ENCODE peak calls at places on chromosomes 13 and 19, in four cellular contexts. S is transverse colon; A is effector memory CD4-positive, alpha-beta T cell; Z is tibial nerve. M is an unnamed sample.
A peak's percentile ranks its signal among the peaks of the same experiment; 100 is the strongest.

GRCh38 chr13:112885782-112886268 is 83.2 kb upstream of the MCF2L start:
- DNase-seq in Z (peak; percentile 60), S (peak; percentile 85), A (no peak), M (peak; percentile 95)

GRCh38 chr13:95783747-95784146 is 106.8 kb downstream of the DNAJC3 start:
- DNase-seq in S (no peak), Z (no peak), A (no peak), M (no peak)

GRCh38 chr13:20395061-20395916 is 130.4 kb downstream of the CRYL1 start:
- DNase-seq in A (no peak), S (no peak), Z (no peak), M (no peak)

GRCh38 chr19:7959209-7959608 is 15.7 kb upstream of the TIMM44 start:
- DNase-seq in A (no peak), Z (no peak), S (no peak), M (no peak)

GRCh38 chr13:48585456-48585840 is 52.6 kb upstream of the RCBTB2 start:
- DNase-seq in S (peak; percentile 31), A (no peak), Z (no peak), M (no peak)

GRCh38 chr19:16315825-16316505 is 8.7 kb upstream of the KLF2 start:
- DNase-seq in Z (peak; percentile 76), S (peak; percentile 45), A (no peak), M (no peak)

GRCh38 chr19:13884726-13885591 is 8.0 kb downstream of the NANOS3 start:
- DNase-seq in S (peak; percentile 81), Z (no peak), A (no peak), M (peak; percentile 38)

GRCh38 chr13:65585346-65585745 is 1644.8 kb downstream of the PCDH9 start:
- DNase-seq in Z (no peak), A (no peak), S (no peak), M (no peak)

GRCh38 chr13:67416047-67416925 is 186.2 kb upstream of the PCDH9 start:
- DNase-seq in S (no peak), A (no peak), Z (no peak), M (peak; percentile 46)

GRCh38 chr19:49403404-49404187 is 15.5 kb downstream of the KASH5 start:
- DNase-seq in A (no peak), Z (no peak), S (no peak), M (peak; percentile 82)

GRCh38 chr19:15264061-15264932 is 32.0 kb upstream of the EPHX3 start:
- DNase-seq in A (peak; percentile 45), S (peak; percentile 78), Z (peak; percentile 76), M (peak; percentile 93)

GRCh38 chr13:101065314-101065713 is 351.0 kb downstream of the NALCN start:
- DNase-seq in A (no peak), Z (peak; percentile 9), S (no peak), M (no peak)

GRCh38 chr19:49816616-49817015 is 1.5 kb upstream of the MED25 start:
- DNase-seq in A (no peak), Z (no peak), S (no peak), M (no peak)

GRCh38 chr13:51777921-51778320 is 26.0 kb downstream of the DHRS12 start:
- DNase-seq in Z (no peak), A (no peak), S (no peak), M (no peak)

GRCh38 chr13:93942016-93942415 is 537.5 kb downstream of the DCT start:
- DNase-seq in A (no peak), S (no peak), Z (no peak), M (no peak)

GRCh38 chr13:101417043-101417406 is 717 bp upstream of the NALCN start:
- DNase-seq in S (no peak), A (no peak), Z (no peak), M (peak; percentile 30)

GRCh38 chr13:96710166-96710866 is 284.0 kb downstream of the OXGR1 start:
- DNase-seq in Z (no peak), S (no peak), A (no peak), M (peak; percentile 19)

GRCh38 chr19:48568345-48568886 is 16.4 kb downstream of the SULT2B1 start:
- DNase-seq in Z (peak; percentile 68), A (no peak), S (peak; percentile 73), M (peak; percentile 77)

GRCh38 chr13:50209646-50210045 is 194.4 kb downstream of the KCNRG start:
- DNase-seq in Z (no peak), S (no peak), A (no peak), M (no peak)

GRCh38 chr13:50213526-50213925 is 198.3 kb downstream of the KCNRG start:
- DNase-seq in S (no peak), Z (no peak), A (no peak), M (no peak)

GRCh38 chr13:50214514-50214913 is 199.3 kb downstream of the KCNRG start:
- DNase-seq in S (no peak), Z (no peak), A (no peak), M (no peak)

GRCh38 chr13:50203256-50204083 is 188.2 kb downstream of the KCNRG start:
- DNase-seq in S (no peak), A (no peak), Z (no peak), M (no peak)

GRCh38 chr13:50208826-50209335 is 193.6 kb downstream of the KCNRG start:
- DNase-seq in S (peak; percentile 21), Z (peak; percentile 22), A (no peak), M (peak; percentile 56)
- H3K4me3 ChIP-seq in S (no peak overlapping the region), Z (peak overlapping the region; percentile 6), A (no peak overlapping the region), M (no peak overlapping the region)

DNA sequence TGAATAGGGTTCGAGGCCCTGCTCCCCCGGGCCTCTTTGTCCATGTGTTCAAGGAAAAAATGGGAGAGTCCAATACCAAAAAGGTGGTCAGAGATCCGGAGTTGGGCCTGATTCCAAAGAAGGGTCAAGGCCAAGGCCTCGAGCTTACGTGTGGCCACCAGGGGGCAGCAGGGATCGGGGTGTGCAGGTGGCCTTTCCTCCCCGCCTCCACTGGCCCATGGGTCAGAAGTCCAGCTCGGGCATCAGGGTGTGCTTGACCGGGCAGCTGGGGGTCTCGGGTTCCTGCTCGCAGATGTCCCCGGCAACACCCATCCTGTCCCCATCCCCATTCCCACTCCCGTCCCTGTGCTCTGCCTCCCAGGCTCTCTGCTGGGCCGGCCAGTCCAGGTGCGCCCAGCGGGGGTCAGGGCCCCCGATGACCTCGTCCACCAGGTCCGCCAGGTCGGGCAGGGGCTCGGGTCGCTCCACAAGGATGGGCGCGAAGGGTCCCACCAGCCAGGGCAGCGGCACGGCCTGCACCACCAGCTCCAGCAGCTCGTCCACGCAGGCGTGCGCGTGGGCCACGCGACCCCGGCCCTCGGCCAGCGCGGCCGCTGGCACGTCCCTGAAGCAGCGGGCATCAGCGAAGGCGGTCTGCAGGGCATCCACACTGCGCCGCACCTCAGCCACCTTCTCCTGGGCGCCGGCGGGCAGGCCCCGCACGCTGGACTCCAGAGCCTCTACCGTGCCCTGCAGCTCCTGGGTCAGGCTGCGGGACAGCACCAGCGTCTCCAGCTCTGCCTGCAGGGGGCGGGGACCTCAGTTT is 5.2 kb upstream of the PLIN4 start:
- DNase-seq in Z (peak; percentile 24), A (no peak), S (peak; percentile 59), M (peak; percentile 93)
- H3K27me3 ChIP-seq in Z (no peaks in the 10 kb centered on the region), A (no peaks in the 10 kb centered on the region), S (no peaks in the 10 kb centered on the region), M (peaks cover 3% of the 10 kb centered on the region)

GRCh38 chr19:3387645-3388589 is 21.5 kb downstream of the NFIC start:
- DNase-seq in Z (peak; percentile 61), A (no peak), S (peak; percentile 89), M (peak; percentile 57)

GRCh38 chr19:3389876-3390361 is 23.5 kb downstream of the NFIC start:
- DNase-seq in Z (no peak), A (no peak), S (no peak), M (peak; percentile 90)

GRCh38 chr19:3386447-3387234 is 20.3 kb downstream of the NFIC start:
- DNase-seq in S (no peak), Z (no peak), A (no peak), M (no peak)

GRCh38 chr19:3392480-3392879 is 26.1 kb downstream of the NFIC start:
- DNase-seq in Z (no peak), S (no peak), A (no peak), M (no peak)

GRCh38 chr19:3389446-3389778 is 23.0 kb downstream of the NFIC start:
- DNase-seq in Z (no peak), A (no peak), S (no peak), M (no peak)
- H3K36me3 ChIP-seq in Z (no peaks in the 10 kb centered on the region), A (no peaks in the 10 kb centered on the region), S (no peaks in the 10 kb centered on the region), M (no peaks in the 10 kb centered on the region)

GRCh38 chr19:4930664-4931063 is 21.4 kb downstream of the UHRF1 start:
- DNase-seq in S (no peak), Z (no peak), A (no peak), M (no peak)
- H3K4me3 ChIP-seq in S (no peak overlapping the region), Z (no peak overlapping the region), A (no peak overlapping the region), M (no peak overlapping the region)

DNA sequence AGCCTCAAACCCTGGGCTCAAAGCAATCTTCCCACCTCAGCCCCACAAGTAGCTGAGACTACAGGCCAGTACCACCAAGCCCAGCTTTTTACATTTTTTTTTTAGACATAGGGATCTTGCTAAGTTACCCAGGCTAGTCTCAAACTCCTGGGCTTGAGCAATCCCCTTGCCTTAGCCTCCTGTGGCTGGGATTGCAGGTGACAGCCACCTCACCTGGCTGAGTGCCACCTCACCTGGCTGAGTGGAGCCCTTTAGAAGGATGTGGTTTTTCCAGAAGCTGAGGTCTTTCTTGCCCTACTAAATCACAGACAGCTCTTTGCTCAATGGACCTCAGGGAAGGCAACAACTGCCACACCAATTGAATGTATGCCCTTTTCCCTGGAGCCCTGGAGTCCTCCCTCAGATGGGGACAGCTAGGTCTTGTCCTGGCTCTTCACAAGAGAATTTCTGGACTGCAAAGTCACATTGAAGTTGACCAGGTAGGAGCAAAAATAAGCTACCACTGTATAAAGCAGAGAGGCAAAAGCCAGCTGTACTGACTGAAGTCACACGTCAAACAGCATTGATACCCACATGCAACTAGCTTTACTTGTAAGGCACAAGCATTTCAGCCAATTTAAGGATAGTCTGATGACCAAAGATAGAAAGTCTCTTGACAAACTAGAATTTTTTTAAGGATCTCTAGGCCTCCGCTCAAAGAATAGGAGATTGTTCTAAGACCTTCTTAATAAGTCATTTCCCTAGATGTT is 14.0 kb downstream of the PDX1 start:
- DNase-seq in Z (no peak), A (no peak), S (no peak), M (no peak)
- H3K27me3 ChIP-seq in Z (no peaks in the 10 kb centered on the region), A (peaks cover 8% of the 10 kb centered on the region), S (peaks cover 54% of the 10 kb centered on the region), M (peaks cover 45% of the 10 kb centered on the region)

DNA sequence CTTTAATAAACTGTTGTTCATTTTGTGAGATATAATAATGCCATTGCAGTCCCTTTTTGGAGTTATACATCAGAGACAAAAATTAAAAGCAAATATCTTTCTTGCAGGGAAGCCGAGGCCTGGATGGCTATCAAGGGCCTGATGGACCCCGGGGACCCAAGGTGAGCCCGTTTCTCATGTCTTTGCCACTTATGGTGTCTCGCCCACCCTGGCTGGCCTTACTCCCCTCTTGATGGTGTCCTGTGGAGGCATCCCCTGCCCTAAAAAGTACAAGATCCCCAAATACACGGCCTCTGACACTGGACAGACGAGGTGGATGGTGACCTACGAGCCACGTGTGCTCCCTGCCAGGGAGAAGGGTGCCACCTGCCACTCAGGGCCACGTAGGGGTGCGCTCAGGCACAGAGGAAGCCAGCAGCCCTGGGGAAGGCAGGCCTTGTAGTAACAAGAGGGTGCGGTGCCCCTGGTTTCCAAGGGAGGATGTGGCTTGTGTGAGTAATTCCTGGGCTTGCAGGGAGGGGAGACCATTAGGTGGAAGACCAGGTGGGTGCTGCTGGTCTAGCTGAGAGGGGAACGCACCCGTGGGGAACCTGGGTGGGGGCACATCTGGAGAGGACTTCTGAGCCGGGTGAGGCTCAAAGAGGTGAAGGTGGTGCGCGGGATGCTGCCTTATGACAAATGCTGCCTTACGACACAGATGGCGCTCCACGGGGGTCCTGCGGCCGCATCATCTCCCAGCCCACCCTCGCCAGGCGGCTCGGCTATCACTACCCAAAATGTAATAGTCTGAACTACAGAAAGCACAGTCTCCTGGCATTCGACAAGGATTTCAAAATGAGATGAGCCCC is 115.6 kb downstream of the RAB20 start:
- DNase-seq in S (no peak), A (no peak), Z (no peak), M (no peak)
- H3K36me3 ChIP-seq in S (no peaks in the 10 kb centered on the region), A (no peaks in the 10 kb centered on the region), Z (no peaks in the 10 kb centered on the region), M (peaks cover 2% of the 10 kb centered on the region)

GRCh38 chr13:98752942-98753290 is 444 bp upstream of the SLC15A1 start:
- DNase-seq in Z (no peak), A (no peak), S (no peak), M (no peak)
- H3K4me3 ChIP-seq in Z (no peak overlapping the region), A (no peak overlapping the region), S (peak overlapping the region; percentile 43), M (peak overlapping the region; percentile 49)

GRCh38 chr19:10518444-10519361 is 1.5 kb upstream of the S1PR5 start:
- DNase-seq in A (no peak), S (no peak), Z (no peak), M (peak; percentile 76)
- H3K27me3 ChIP-seq in A (peaks cover 43% of the 10 kb centered on the region), S (peaks cover 78% of the 10 kb centered on the region), Z (no peaks in the 10 kb centered on the region), M (peaks cover 40% of the 10 kb centered on the region)